ENCODE peak calls at places on chromosomes 5 and 9, in eight cellular contexts. Z is upper lobe of left lung, R is choroid plexus epithelial cell, A is GM10248, B is colonic mucosa, W is breast epithelium, U is B cell, L is left lung. E is an unnamed sample.

GRCh38 chr5:87113848-87114247 is 153.8 kb upstream of the RASA1 start:
- DNase-seq in Z (no peak), A (no peak), W (no peak), R (peak), B (no peak), L (no peak), U (no peak), E (no peak)

GRCh38 chr5:1893754-1894153 is 11.0 kb upstream of the IRX4 start:
- DNase-seq in U (no peak), R (no peak), W (no peak), A (no peak), L (no peak), B (no peak), Z (no peak), E (no peak)

GRCh38 chr9:123373941-123374340 is 17.9 kb downstream of the CRB2 start:
- DNase-seq in W (no peak), R (no peak), A (no peak), B (no peak), U (no peak), Z (no peak), L (no peak), E (no peak)

GRCh38 chr5:140038373-140038957 is 4.6 kb downstream of the NRG2 start:
- DNase-seq in R (peak), U (no peak), Z (no peak), W (no peak), L (no peak), A (peak), B (no peak), E (peak)

GRCh38 chr5:62791059-62791458 is 212.4 kb downstream of the LRRC70 start:
- DNase-seq in U (no peak), R (peak), A (no peak), W (no peak), B (no peak), L (no peak), Z (no peak), E (no peak)

GRCh38 chr5:149588947-149589346 is 7.6 kb downstream of the ARHGEF37 start:
- DNase-seq in U (no peak), B (no peak), Z (no peak), R (no peak), W (no peak), L (no peak), A (no peak), E (no peak)

GRCh38 chr9:133948571-133949485 is 43.3 kb downstream of the VAV2 start:
- DNase-seq in B (no peak), U (peak), A (no peak), L (no peak), R (no peak), W (no peak), Z (no peak), E (no peak)

GRCh38 chr5:138989720-138990119 is 114.6 kb upstream of the LRRTM2 start:
- DNase-seq in L (no peak), R (peak), B (no peak), A (no peak), U (no peak), W (no peak), Z (no peak), E (no peak)

GRCh38 chr5:12910611-12911010 is 1006.4 kb upstream of the CTNND2 start:
- DNase-seq in L (no peak), U (no peak), R (no peak), B (no peak), W (no peak), A (no peak), Z (no peak), E (no peak)

GRCh38 chr5:64759960-64760695 is 8.4 kb downstream of the SREK1IP1 start:
- DNase-seq in Z (no peak), W (no peak), U (no peak), B (no peak), L (no peak), A (no peak), R (no peak), E (no peak)

GRCh38 chr5:54861212-54861894 is 124.0 kb downstream of the ESM1 start:
- DNase-seq in Z (no peak), A (no peak), L (no peak), U (no peak), B (no peak), W (no peak), R (peak), E (no peak)

GRCh38 chr9:35719546-35719945 is 12.4 kb downstream of the TLN1 start:
- DNase-seq in U (no peak), L (no peak), A (no peak), R (no peak), W (no peak), Z (no peak), B (no peak), E (no peak)

GRCh38 chr9:36742264-36742663 is 169.6 kb downstream of the MELK start:
- DNase-seq in U (no peak), B (no peak), Z (no peak), R (no peak), L (no peak), W (no peak), A (no peak), E (no peak)

GRCh38 chr5:94503677-94504076 is 114.7 kb downstream of the KIAA0825 start:
- DNase-seq in Z (no peak), B (no peak), W (no peak), U (no peak), R (no peak), L (no peak), A (no peak), E (no peak)

GRCh38 chr9:81417299-81417675 is 272.1 kb downstream of the TLE1 start:
- DNase-seq in U (no peak), B (no peak), W (no peak), L (no peak), A (no peak), R (no peak), Z (no peak), E (no peak)

GRCh38 chr9:128636556-128637530 is 19.8 kb downstream of the DYNC2I2 start:
- DNase-seq in B (no peak), L (no peak), R (no peak), W (peak), A (no peak), U (no peak), Z (no peak), E (peak)

GRCh38 chr9:113960748-113961147 is 84.6 kb downstream of the ZNF618 start:
- DNase-seq in U (no peak), R (no peak), B (no peak), Z (no peak), W (no peak), A (no peak), L (no peak), E (no peak)

GRCh38 chr5:137594717-137595116 is 95.6 kb upstream of the SPOCK1 start:
- DNase-seq in Z (no peak), B (no peak), R (peak), A (no peak), L (no peak), U (no peak), W (no peak), E (no peak)

GRCh38 chr9:23644906-23645305 is 181.1 kb downstream of the ELAVL2 start:
- DNase-seq in Z (no peak), B (no peak), L (no peak), U (no peak), W (no peak), A (no peak), R (no peak), E (no peak)

GRCh38 chr9:98006127-98006796 is 23.1 kb downstream of the ANP32B start:
- DNase-seq in B (no peak), W (no peak), R (peak), L (no peak), A (no peak), Z (no peak), U (no peak), E (no peak)

GRCh38 chr5:81590498-81591384 is 160.2 kb downstream of the SSBP2 start:
- DNase-seq in U (no peak), L (no peak), Z (no peak), W (no peak), A (no peak), B (no peak), R (peak), E (no peak)

GRCh38 chr9:79968533-79968932 is 396.8 kb downstream of the TLE4 start:
- DNase-seq in Z (no peak), B (no peak), A (no peak), L (no peak), U (no peak), R (no peak), W (no peak), E (no peak)

GRCh38 chr5:167987490-167988270 is 303.8 kb upstream of the WWC1 start:
- DNase-seq in U (no peak), W (no peak), A (no peak), L (no peak), R (no peak), B (no peak), Z (no peak), E (no peak)

GRCh38 chr5:83494102-83494620 is 22.6 kb downstream of the VCAN start:
- DNase-seq in R (no peak), Z (no peak), A (no peak), L (no peak), W (no peak), B (no peak), U (no peak), E (no peak)

GRCh38 chr9:75061169-75061568 is 26.8 kb downstream of the NMRK1 start:
- DNase-seq in A (no peak), L (no peak), B (no peak), R (no peak), W (no peak), U (no peak), Z (no peak), E (no peak)

GRCh38 chr5:97877578-97877977 is 694.5 kb upstream of the RIOK2 start:
- DNase-seq in A (no peak), Z (no peak), R (no peak), L (no peak), W (no peak), U (no peak), B (no peak), E (no peak)

GRCh38 chr9:136525841-136526499 is 19.9 kb downstream of the NOTCH1 start:
- DNase-seq in Z (no peak), B (peak), W (no peak), L (peak), U (no peak), A (no peak), R (no peak), E (no peak)

GRCh38 chr9:34272146-34272545 is 56.9 kb downstream of the KIF24 start:
- DNase-seq in W (no peak), B (no peak), U (no peak), Z (no peak), L (no peak), R (no peak), A (no peak), E (no peak)

GRCh38 chr5:133735346-133735745 is 123.0 kb upstream of the FSTL4 start:
- DNase-seq in A (no peak), R (peak), B (no peak), U (no peak), Z (no peak), L (no peak), W (no peak), E (no peak)

GRCh38 chr9:85258823-85259370 is 482.9 kb downstream of the AGTPBP1 start:
- DNase-seq in L (no peak), B (peak), W (peak), R (peak), Z (no peak), A (peak), U (no peak), E (peak)

GRCh38 chr9:116066221-116066620 is 87.4 kb upstream of the PAPPA start:
- DNase-seq in A (no peak), U (no peak), Z (no peak), B (no peak), L (no peak), W (no peak), R (peak), E (no peak)

GRCh38 chr9:108153391-108153790 is 663.8 kb upstream of the KLF4 start:
- DNase-seq in U (no peak), A (no peak), W (no peak), L (no peak), Z (no peak), R (no peak), B (no peak), E (no peak)

GRCh38 chr9:132074736-132075135 is 4.9 kb downstream of the MED27 start:
- DNase-seq in U (no peak), L (no peak), B (no peak), A (no peak), R (peak), W (no peak), Z (no peak), E (no peak)

GRCh38 chr9:124810513-124811355 is 33.8 kb downstream of the OLFML2A start:
- DNase-seq in B (no peak), U (no peak), W (no peak), L (no peak), R (peak), A (no peak), Z (no peak), E (no peak)

GRCh38 chr9:127537014-127537413 is 75.1 kb upstream of the STXBP1 start:
- DNase-seq in R (peak), U (no peak), L (no peak), B (no peak), A (no peak), Z (no peak), W (no peak), E (no peak)

GRCh38 chr9:127536499-127536898 is 75.6 kb upstream of the STXBP1 start:
- DNase-seq in B (no peak), W (no peak), U (no peak), R (no peak), Z (no peak), L (no peak), A (no peak), E (no peak)

GRCh38 chr9:127538849-127539258 is 73.2 kb upstream of the STXBP1 start:
- DNase-seq in R (no peak), A (no peak), B (no peak), Z (no peak), U (no peak), W (no peak), L (no peak), E (no peak)

GRCh38 chr9:127539259-127539981 is 72.7 kb upstream of the STXBP1 start:
- DNase-seq in B (no peak), Z (no peak), W (no peak), U (no peak), L (no peak), A (no peak), R (no peak), E (no peak)

DNA sequence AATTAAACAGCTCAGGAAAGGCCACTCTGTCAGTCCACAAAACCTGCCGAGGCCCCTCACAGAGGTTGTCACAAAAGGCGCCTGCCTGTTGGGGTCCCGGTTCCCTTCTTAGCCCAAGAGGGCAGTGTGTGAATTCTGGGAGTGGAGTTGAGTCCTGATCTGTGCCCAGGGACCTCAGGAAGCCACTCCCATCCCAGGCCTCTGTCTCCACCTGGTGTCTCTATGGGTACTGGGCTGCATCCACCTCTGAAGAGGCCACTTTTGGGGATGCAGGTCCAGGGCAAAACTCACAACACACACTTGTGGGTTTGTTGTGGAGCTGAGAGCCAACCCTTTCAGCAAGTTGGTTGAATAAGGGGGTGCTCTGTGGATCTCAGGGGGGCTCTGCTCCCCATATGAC is 74.3 kb upstream of the STXBP1 start:
- DNase-seq in W (no peak), U (no peak), A (no peak), L (no peak), R (no peak), B (no peak), Z (no peak), E (peak)
- TF ChIP-seq CTCF in W (no peak), U (no peak), A (no peak), L (no peak), R (peak), B (no peak), Z (no peak), E (peak)

GRCh38 chr5:145680169-145680568 is 155.0 kb downstream of the PRELID2 start:
- DNase-seq in L (no peak), R (peak), U (no peak), W (no peak), Z (no peak), B (no peak), A (no peak), E (no peak)
- TF ChIP-seq CTCF in L (no peak), R (peak), U (no peak), W (no peak), Z (no peak), B (no peak), A (no peak), E (peak)

GRCh38 chr9:93965830-93966577 is 10.8 kb upstream of the BARX1 start:
- DNase-seq in W (no peak), U (no peak), B (peak), A (peak), Z (no peak), L (no peak), R (no peak), E (peak)
- TF ChIP-seq CTCF in W (no peak), U (no peak), B (no peak), A (no peak), Z (no peak), L (no peak), R (peak), E (no peak)

DNA sequence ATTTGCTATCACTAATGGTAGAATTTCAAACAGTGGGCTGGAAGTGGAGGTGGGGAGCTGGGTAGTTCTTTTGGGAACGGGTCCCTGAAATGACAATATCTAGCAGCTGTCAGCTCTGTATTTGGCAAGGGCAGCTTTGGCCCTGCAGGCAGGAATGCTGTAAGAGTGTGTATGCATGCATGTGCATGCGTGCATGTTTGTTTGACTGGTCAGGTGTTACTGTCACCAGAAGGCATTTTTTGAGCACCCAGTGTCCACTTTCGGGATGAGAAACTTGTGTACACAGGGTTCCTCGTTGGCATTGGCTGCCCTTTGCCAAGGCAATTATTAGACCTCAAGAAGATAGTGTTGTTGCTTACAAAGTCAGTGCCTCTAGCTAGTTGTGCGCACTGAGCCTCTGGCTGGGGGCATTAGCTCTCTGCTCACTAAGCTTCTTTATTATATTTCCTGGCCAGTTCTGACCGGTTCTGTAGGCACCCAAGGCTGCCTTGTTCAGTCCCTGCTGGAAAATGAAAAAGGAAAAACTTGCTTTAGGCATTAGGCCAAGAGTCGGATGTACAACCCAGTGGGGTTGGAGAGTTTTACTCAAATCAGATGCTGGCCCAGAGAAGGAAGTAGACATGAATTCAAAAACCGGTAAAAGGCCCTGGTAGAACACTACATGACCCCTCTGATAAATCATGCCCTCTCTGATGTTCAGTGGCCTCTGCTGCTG is 2.0 kb downstream of the CYFIP2 start:
- DNase-seq in Z (no peak), R (no peak), W (no peak), A (no peak), U (peak), B (no peak), L (no peak), E (no peak)
- TF ChIP-seq CTCF in Z (no peak), R (peak), W (no peak), A (no peak), U (no peak), B (no peak), L (no peak), E (no peak)

GRCh38 chr5:19886123-19886921 is 101.7 kb downstream of the CDH18 start:
- DNase-seq in W (no peak), L (no peak), A (no peak), Z (no peak), B (no peak), R (peak), U (no peak), E (no peak)

DNA sequence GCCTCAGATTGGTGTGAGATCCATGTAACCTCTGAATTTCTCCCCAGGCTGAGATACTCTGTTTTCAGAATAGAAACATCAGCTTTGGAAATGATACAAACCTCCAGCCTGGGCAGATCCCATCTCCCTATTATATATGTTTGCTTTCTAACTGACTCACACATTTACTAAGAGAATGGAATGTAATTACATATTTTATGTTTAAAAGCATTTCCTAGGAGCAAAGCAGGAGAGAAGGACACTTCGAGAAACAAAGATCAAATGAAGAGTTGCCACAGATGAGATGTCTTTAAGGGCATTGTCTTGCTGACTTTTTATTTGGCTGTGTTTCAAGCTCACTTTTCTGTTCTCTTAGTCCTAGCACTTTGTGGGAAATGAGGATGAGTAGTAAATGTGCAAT is 96.3 kb downstream of the CDH18 start:
- DNase-seq in R (peak), L (no peak), A (no peak), Z (no peak), U (no peak), B (no peak), W (no peak), E (no peak)
- TF ChIP-seq CTCF in R (no peak), L (no peak), A (no peak), Z (no peak), U (no peak), B (no peak), W (no peak), E (no peak)

GRCh38 chr9:90987566-90987965 is 185.9 kb downstream of the SYK start:
- DNase-seq in R (no peak), L (no peak), U (no peak), Z (no peak), B (no peak), A (no peak), W (no peak), E (no peak)

GRCh38 chr9:90979614-90980013 is 178.0 kb downstream of the SYK start:
- DNase-seq in L (no peak), A (no peak), U (no peak), Z (no peak), B (no peak), W (no peak), R (no peak), E (no peak)

GRCh38 chr9:90985631-90986030 is 184.0 kb downstream of the SYK start:
- DNase-seq in Z (no peak), L (no peak), A (no peak), R (no peak), B (no peak), U (no peak), W (no peak), E (no peak)

GRCh38 chr9:90981726-90982125 is 180.1 kb downstream of the SYK start:
- DNase-seq in W (no peak), B (no peak), U (no peak), L (no peak), R (no peak), A (no peak), Z (no peak), E (no peak)

DNA sequence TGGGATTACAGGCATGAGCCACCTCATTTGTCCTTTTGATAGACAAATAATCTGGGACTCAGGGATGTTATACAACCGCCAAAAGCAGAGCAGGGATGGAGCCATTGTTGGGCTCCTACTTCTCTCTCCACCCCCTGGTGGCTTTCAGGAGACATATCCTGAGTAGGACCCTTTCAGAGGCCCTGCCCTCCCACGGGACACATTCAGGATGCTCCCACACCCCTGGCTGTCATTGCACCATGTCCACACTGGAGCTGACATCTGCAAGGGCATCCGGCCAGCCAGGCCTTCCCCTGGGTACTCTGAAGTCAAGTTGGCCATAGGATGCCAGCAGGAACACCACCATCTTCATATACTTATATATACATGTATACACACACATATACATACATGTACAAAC is 181.8 kb downstream of the SYK start:
- DNase-seq in R (no peak), U (no peak), A (no peak), L (no peak), B (no peak), Z (no peak), W (no peak), E (no peak)
- TF ChIP-seq CTCF in R (no peak), U (no peak), A (no peak), L (no peak), B (no peak), Z (no peak), W (no peak), E (no peak)

GRCh38 chr5:33997331-33997983 is 10.4 kb downstream of the AMACR start:
- DNase-seq in B (peak), R (peak), A (peak), L (peak), U (no peak), Z (no peak), W (peak), E (peak)
- TF ChIP-seq CTCF in B (peak), R (peak), A (peak), L (peak), U (peak), Z (peak), W (peak), E (peak)